ENCODE peak calls at places on chromosomes 12 and 14, in nine cellular contexts. One of them, this sample, is unnamed.

GRCh38 chr12:120361506-120362208 is 7.3 kb downstream of the MSI1 start:
- DNase-seq in NCI-H1694 treated with DMSO at 0.1 percent for 48 hours: peak; percentile 19
- DNase-seq in sciatic nerve: peak; percentile 82
- DNase-seq in activated T-helper 1 cell treated with Interleukin-2 at 50 U/mL for 16 hours: no peak
- DNase-seq in stimulated activated CD8-positive, alpha-beta memory T cell treated with anti-CD3 and anti-CD28 coated beads, Interleukin-4, amount 100 ng/mL, for 1 hour: no peak
- DNase-seq in fibroblast of pulmonary artery: peak; percentile 68
- DNase-seq in central memory CD4-positive, alpha-beta T cell: no peak
- DNase-seq in globus pallidus: peak; percentile 84
- DNase-seq in CD8-positive, alpha-beta memory T cell: no peak
- DNase-seq in this sample: peak; percentile 85

GRCh38 chr12:70695361-70696023 is 58.3 kb upstream of the PTPRB start:
- DNase-seq in NCI-H1694 treated with DMSO at 0.1 percent for 48 hours: no peak
- DNase-seq in sciatic nerve: no peak
- DNase-seq in activated T-helper 1 cell treated with Interleukin-2 at 50 U/mL for 16 hours: no peak
- DNase-seq in stimulated activated CD8-positive, alpha-beta memory T cell treated with anti-CD3 and anti-CD28 coated beads, Interleukin-4, amount 100 ng/mL, for 1 hour: no peak
- DNase-seq in fibroblast of pulmonary artery: no peak
- DNase-seq in central memory CD4-positive, alpha-beta T cell: no peak
- DNase-seq in globus pallidus: no peak
- DNase-seq in CD8-positive, alpha-beta memory T cell: no peak
- DNase-seq in this sample: no peak

GRCh38 chr12:121128908-121129704 is 3.6 kb upstream of the P2RX7 start:
- DNase-seq in NCI-H1694 treated with DMSO at 0.1 percent for 48 hours: no peak
- DNase-seq in sciatic nerve: peak; percentile 91
- DNase-seq in activated T-helper 1 cell treated with Interleukin-2 at 50 U/mL for 16 hours: peak; percentile 60
- DNase-seq in stimulated activated CD8-positive, alpha-beta memory T cell treated with anti-CD3 and anti-CD28 coated beads, Interleukin-4, amount 100 ng/mL, for 1 hour: peak; percentile 57
- DNase-seq in fibroblast of pulmonary artery: peak; percentile 62
- DNase-seq in central memory CD4-positive, alpha-beta T cell: peak; percentile 80
- DNase-seq in globus pallidus: peak; percentile 100
- DNase-seq in CD8-positive, alpha-beta memory T cell: peak; percentile 83
- DNase-seq in this sample: peak; percentile 29

GRCh38 chr12:53484686-53485567 is 14.3 kb downstream of the MAP3K12 start:
- DNase-seq in NCI-H1694 treated with DMSO at 0.1 percent for 48 hours: no peak
- DNase-seq in sciatic nerve: peak; percentile 46
- DNase-seq in activated T-helper 1 cell treated with Interleukin-2 at 50 U/mL for 16 hours: no peak
- DNase-seq in stimulated activated CD8-positive, alpha-beta memory T cell treated with anti-CD3 and anti-CD28 coated beads, Interleukin-4, amount 100 ng/mL, for 1 hour: no peak
- DNase-seq in fibroblast of pulmonary artery: no peak
- DNase-seq in central memory CD4-positive, alpha-beta T cell: no peak
- DNase-seq in globus pallidus: no peak
- DNase-seq in CD8-positive, alpha-beta memory T cell: no peak
- DNase-seq in this sample: no peak

GRCh38 chr14:65258391-65258790 is 154.1 kb upstream of the FUT8 start:
- DNase-seq in NCI-H1694 treated with DMSO at 0.1 percent for 48 hours: no peak
- DNase-seq in sciatic nerve: no peak
- DNase-seq in activated T-helper 1 cell treated with Interleukin-2 at 50 U/mL for 16 hours: no peak
- DNase-seq in stimulated activated CD8-positive, alpha-beta memory T cell treated with anti-CD3 and anti-CD28 coated beads, Interleukin-4, amount 100 ng/mL, for 1 hour: no peak
- DNase-seq in fibroblast of pulmonary artery: peak; percentile 91
- DNase-seq in central memory CD4-positive, alpha-beta T cell: no peak
- DNase-seq in globus pallidus: no peak
- DNase-seq in CD8-positive, alpha-beta memory T cell: no peak
- DNase-seq in this sample: peak; percentile 91

GRCh38 chr12:11746940-11747716 is 97.7 kb downstream of the ETV6 start:
- DNase-seq in NCI-H1694 treated with DMSO at 0.1 percent for 48 hours: no peak
- DNase-seq in sciatic nerve: no peak
- DNase-seq in activated T-helper 1 cell treated with Interleukin-2 at 50 U/mL for 16 hours: no peak
- DNase-seq in stimulated activated CD8-positive, alpha-beta memory T cell treated with anti-CD3 and anti-CD28 coated beads, Interleukin-4, amount 100 ng/mL, for 1 hour: no peak
- DNase-seq in fibroblast of pulmonary artery: no peak
- DNase-seq in central memory CD4-positive, alpha-beta T cell: no peak
- DNase-seq in globus pallidus: no peak
- DNase-seq in CD8-positive, alpha-beta memory T cell: no peak
- DNase-seq in this sample: no peak

GRCh38 chr12:52217223-52217622 is 15.8 kb upstream of the KRT7 start:
- DNase-seq in NCI-H1694 treated with DMSO at 0.1 percent for 48 hours: no peak
- DNase-seq in sciatic nerve: no peak
- DNase-seq in activated T-helper 1 cell treated with Interleukin-2 at 50 U/mL for 16 hours: no peak
- DNase-seq in stimulated activated CD8-positive, alpha-beta memory T cell treated with anti-CD3 and anti-CD28 coated beads, Interleukin-4, amount 100 ng/mL, for 1 hour: no peak
- DNase-seq in fibroblast of pulmonary artery: no peak
- DNase-seq in central memory CD4-positive, alpha-beta T cell: no peak
- DNase-seq in globus pallidus: no peak
- DNase-seq in CD8-positive, alpha-beta memory T cell: peak; percentile 18
- DNase-seq in this sample: no peak

GRCh38 chr12:124334976-124335375 is 40.1 kb downstream of the RFLNA start:
- DNase-seq in NCI-H1694 treated with DMSO at 0.1 percent for 48 hours: no peak
- DNase-seq in sciatic nerve: no peak
- DNase-seq in activated T-helper 1 cell treated with Interleukin-2 at 50 U/mL for 16 hours: no peak
- DNase-seq in stimulated activated CD8-positive, alpha-beta memory T cell treated with anti-CD3 and anti-CD28 coated beads, Interleukin-4, amount 100 ng/mL, for 1 hour: no peak
- DNase-seq in fibroblast of pulmonary artery: no peak
- DNase-seq in central memory CD4-positive, alpha-beta T cell: no peak
- DNase-seq in globus pallidus: no peak
- DNase-seq in CD8-positive, alpha-beta memory T cell: no peak
- DNase-seq in this sample: no peak

GRCh38 chr12:66550626-66551025 is 128.2 kb downstream of the GRIP1 start:
- DNase-seq in NCI-H1694 treated with DMSO at 0.1 percent for 48 hours: no peak
- DNase-seq in sciatic nerve: no peak
- DNase-seq in activated T-helper 1 cell treated with Interleukin-2 at 50 U/mL for 16 hours: no peak
- DNase-seq in stimulated activated CD8-positive, alpha-beta memory T cell treated with anti-CD3 and anti-CD28 coated beads, Interleukin-4, amount 100 ng/mL, for 1 hour: no peak
- DNase-seq in fibroblast of pulmonary artery: no peak
- DNase-seq in central memory CD4-positive, alpha-beta T cell: no peak
- DNase-seq in globus pallidus: no peak
- DNase-seq in CD8-positive, alpha-beta memory T cell: no peak
- DNase-seq in this sample: no peak

GRCh38 chr12:51904951-51905471 is 2.3 kb upstream of the ACVRL1 start:
- DNase-seq in NCI-H1694 treated with DMSO at 0.1 percent for 48 hours: peak; percentile 4
- DNase-seq in sciatic nerve: no peak
- DNase-seq in activated T-helper 1 cell treated with Interleukin-2 at 50 U/mL for 16 hours: no peak
- DNase-seq in stimulated activated CD8-positive, alpha-beta memory T cell treated with anti-CD3 and anti-CD28 coated beads, Interleukin-4, amount 100 ng/mL, for 1 hour: no peak
- DNase-seq in fibroblast of pulmonary artery: peak; percentile 48
- DNase-seq in central memory CD4-positive, alpha-beta T cell: no peak
- DNase-seq in globus pallidus: no peak
- DNase-seq in CD8-positive, alpha-beta memory T cell: no peak
- DNase-seq in this sample: no peak

GRCh38 chr14:91184559-91184958 is 59.9 kb downstream of the GPR68 start:
- DNase-seq in NCI-H1694 treated with DMSO at 0.1 percent for 48 hours: no peak
- DNase-seq in sciatic nerve: no peak
- DNase-seq in activated T-helper 1 cell treated with Interleukin-2 at 50 U/mL for 16 hours: no peak
- DNase-seq in stimulated activated CD8-positive, alpha-beta memory T cell treated with anti-CD3 and anti-CD28 coated beads, Interleukin-4, amount 100 ng/mL, for 1 hour: no peak
- DNase-seq in fibroblast of pulmonary artery: no peak
- DNase-seq in central memory CD4-positive, alpha-beta T cell: no peak
- DNase-seq in globus pallidus: no peak
- DNase-seq in CD8-positive, alpha-beta memory T cell: no peak
- DNase-seq in this sample: no peak

GRCh38 chr14:92718659-92719058 is 29.8 kb downstream of the LGMN start:
- DNase-seq in NCI-H1694 treated with DMSO at 0.1 percent for 48 hours: no peak
- DNase-seq in sciatic nerve: no peak
- DNase-seq in activated T-helper 1 cell treated with Interleukin-2 at 50 U/mL for 16 hours: no peak
- DNase-seq in stimulated activated CD8-positive, alpha-beta memory T cell treated with anti-CD3 and anti-CD28 coated beads, Interleukin-4, amount 100 ng/mL, for 1 hour: no peak
- DNase-seq in fibroblast of pulmonary artery: no peak
- DNase-seq in central memory CD4-positive, alpha-beta T cell: no peak
- DNase-seq in globus pallidus: no peak
- DNase-seq in CD8-positive, alpha-beta memory T cell: no peak
- DNase-seq in this sample: no peak